ENCODE peak calls at places on chromosomes 3 and 15, in six cellular contexts. One of them, this sample, is unnamed.

GRCh38 chr15:68271854-68272471 is 5.6 kb upstream of the FEM1B start:
- DNase-seq in CD4-positive, alpha-beta memory T cell: no peak
- DNase-seq in NCI-H1417: no peak
- DNase-seq in CD8-positive, alpha-beta T cell: no peak
- DNase-seq in M059J: peak; percentile 93
- DNase-seq in activated CD8-positive, alpha-beta memory T cell treated with anti-CD3 and anti-CD28 coated beads for 1 hour: no peak
- DNase-seq in this sample: peak; percentile 71

GRCh38 chr3:5010706-5011554 is 31.7 kb downstream of the BHLHE40 start:
- DNase-seq in CD4-positive, alpha-beta memory T cell: peak; percentile 61
- DNase-seq in NCI-H1417: no peak
- DNase-seq in CD8-positive, alpha-beta T cell: no peak
- DNase-seq in M059J: no peak
- DNase-seq in activated CD8-positive, alpha-beta memory T cell treated with anti-CD3 and anti-CD28 coated beads for 1 hour: no peak
- DNase-seq in this sample: no peak

GRCh38 chr3:189167027-189167766 is 4.6 kb upstream of the TPRG1 start:
- DNase-seq in CD4-positive, alpha-beta memory T cell: no peak
- DNase-seq in NCI-H1417: peak; percentile 23
- DNase-seq in CD8-positive, alpha-beta T cell: no peak
- DNase-seq in M059J: peak; percentile 42
- DNase-seq in activated CD8-positive, alpha-beta memory T cell treated with anti-CD3 and anti-CD28 coated beads for 1 hour: no peak
- DNase-seq in this sample: no peak

GRCh38 chr15:44536298-44536961 is 517 bp upstream of the EIF3J start:
- DNase-seq in CD4-positive, alpha-beta memory T cell: no peak
- DNase-seq in NCI-H1417: no peak
- DNase-seq in CD8-positive, alpha-beta T cell: no peak
- DNase-seq in M059J: peak; percentile 88
- DNase-seq in activated CD8-positive, alpha-beta memory T cell treated with anti-CD3 and anti-CD28 coated beads for 1 hour: no peak
- DNase-seq in this sample: no peak

GRCh38 chr15:90029024-90029423 is 27.9 kb downstream of the ZNF710 start:
- DNase-seq in CD4-positive, alpha-beta memory T cell: no peak
- DNase-seq in NCI-H1417: no peak
- DNase-seq in CD8-positive, alpha-beta T cell: no peak
- DNase-seq in M059J: no peak
- DNase-seq in activated CD8-positive, alpha-beta memory T cell treated with anti-CD3 and anti-CD28 coated beads for 1 hour: no peak
- DNase-seq in this sample: no peak

GRCh38 chr15:48798319-48798718 is 12.6 kb downstream of the CEP152 start:
- DNase-seq in CD4-positive, alpha-beta memory T cell: no peak
- DNase-seq in NCI-H1417: peak; percentile 20
- DNase-seq in CD8-positive, alpha-beta T cell: no peak
- DNase-seq in M059J: no peak
- DNase-seq in activated CD8-positive, alpha-beta memory T cell treated with anti-CD3 and anti-CD28 coated beads for 1 hour: no peak
- DNase-seq in this sample: no peak

GRCh38 chr15:81939604-81940440 is 106.0 kb downstream of the MEX3B start:
- DNase-seq in CD4-positive, alpha-beta memory T cell: no peak
- DNase-seq in NCI-H1417: peak; percentile 50
- DNase-seq in CD8-positive, alpha-beta T cell: no peak
- DNase-seq in M059J: no peak
- DNase-seq in activated CD8-positive, alpha-beta memory T cell treated with anti-CD3 and anti-CD28 coated beads for 1 hour: no peak
- DNase-seq in this sample: no peak

GRCh38 chr3:10311710-10312109 is 9.2 kb downstream of the SEC13 start:
- DNase-seq in CD4-positive, alpha-beta memory T cell: no peak
- DNase-seq in NCI-H1417: no peak
- DNase-seq in CD8-positive, alpha-beta T cell: no peak
- DNase-seq in M059J: no peak
- DNase-seq in activated CD8-positive, alpha-beta memory T cell treated with anti-CD3 and anti-CD28 coated beads for 1 hour: no peak
- DNase-seq in this sample: no peak

GRCh38 chr15:64856429-64857145 is 14.9 kb downstream of the PLEKHO2 start:
- DNase-seq in CD4-positive, alpha-beta memory T cell: no peak
- DNase-seq in NCI-H1417: no peak
- DNase-seq in CD8-positive, alpha-beta T cell: no peak
- DNase-seq in M059J: peak; percentile 91
- DNase-seq in activated CD8-positive, alpha-beta memory T cell treated with anti-CD3 and anti-CD28 coated beads for 1 hour: no peak
- DNase-seq in this sample: no peak

GRCh38 chr3:31896643-31897433 is 84.2 kb downstream of the OSBPL10 start:
- DNase-seq in CD4-positive, alpha-beta memory T cell: no peak
- DNase-seq in NCI-H1417: no peak
- DNase-seq in CD8-positive, alpha-beta T cell: no peak
- DNase-seq in M059J: no peak
- DNase-seq in activated CD8-positive, alpha-beta memory T cell treated with anti-CD3 and anti-CD28 coated beads for 1 hour: no peak
- DNase-seq in this sample: no peak

GRCh38 chr3:56291244-56291680 is 177.0 kb downstream of the ERC2 start:
- DNase-seq in CD4-positive, alpha-beta memory T cell: no peak
- DNase-seq in NCI-H1417: no peak
- DNase-seq in CD8-positive, alpha-beta T cell: no peak
- DNase-seq in M059J: peak; percentile 69
- DNase-seq in activated CD8-positive, alpha-beta memory T cell treated with anti-CD3 and anti-CD28 coated beads for 1 hour: no peak
- DNase-seq in this sample: peak; percentile 69

GRCh38 chr3:193240850-193241706 is at the start of gene PLAAT1:
- DNase-seq in CD4-positive, alpha-beta memory T cell: no peak
- DNase-seq in NCI-H1417: peak; percentile 90
- DNase-seq in CD8-positive, alpha-beta T cell: no peak
- DNase-seq in M059J: peak; percentile 72
- DNase-seq in activated CD8-positive, alpha-beta memory T cell treated with anti-CD3 and anti-CD28 coated beads for 1 hour: no peak
- DNase-seq in this sample: peak; percentile 7

GRCh38 chr3:97479740-97480139 is 284.8 kb upstream of the ARL6 start:
- DNase-seq in CD4-positive, alpha-beta memory T cell: no peak
- DNase-seq in NCI-H1417: no peak
- DNase-seq in CD8-positive, alpha-beta T cell: no peak
- DNase-seq in M059J: no peak
- DNase-seq in activated CD8-positive, alpha-beta memory T cell treated with anti-CD3 and anti-CD28 coated beads for 1 hour: no peak
- DNase-seq in this sample: no peak

GRCh38 chr3:57041674-57042073 is 18.8 kb upstream of the SPATA12 start:
- DNase-seq in CD4-positive, alpha-beta memory T cell: no peak
- DNase-seq in NCI-H1417: no peak
- DNase-seq in CD8-positive, alpha-beta T cell: no peak
- DNase-seq in M059J: no peak
- DNase-seq in activated CD8-positive, alpha-beta memory T cell treated with anti-CD3 and anti-CD28 coated beads for 1 hour: no peak
- DNase-seq in this sample: no peak

GRCh38 chr15:99115300-99116215 is 10.7 kb downstream of the SYNM start:
- DNase-seq in CD4-positive, alpha-beta memory T cell: no peak
- DNase-seq in NCI-H1417: no peak
- DNase-seq in CD8-positive, alpha-beta T cell: no peak
- DNase-seq in M059J: no peak
- DNase-seq in activated CD8-positive, alpha-beta memory T cell treated with anti-CD3 and anti-CD28 coated beads for 1 hour: no peak
- DNase-seq in this sample: no peak

GRCh38 chr3:31361391-31362273 is 171.1 kb upstream of the STT3B start:
- DNase-seq in CD4-positive, alpha-beta memory T cell: no peak
- DNase-seq in NCI-H1417: no peak
- DNase-seq in CD8-positive, alpha-beta T cell: no peak
- DNase-seq in M059J: peak; percentile 88
- DNase-seq in activated CD8-positive, alpha-beta memory T cell treated with anti-CD3 and anti-CD28 coated beads for 1 hour: no peak
- DNase-seq in this sample: peak; percentile 39

GRCh38 chr15:99749386-99749785 is 16.1 kb upstream of the LYSMD4 start:
- DNase-seq in CD4-positive, alpha-beta memory T cell: no peak
- DNase-seq in NCI-H1417: no peak
- DNase-seq in CD8-positive, alpha-beta T cell: no peak
- DNase-seq in M059J: peak; percentile 11
- DNase-seq in activated CD8-positive, alpha-beta memory T cell treated with anti-CD3 and anti-CD28 coated beads for 1 hour: no peak
- DNase-seq in this sample: no peak

GRCh38 chr3:143150979-143151726 is 31.6 kb downstream of the CHST2 start:
- DNase-seq in CD4-positive, alpha-beta memory T cell: no peak
- DNase-seq in NCI-H1417: no peak
- DNase-seq in CD8-positive, alpha-beta T cell: no peak
- DNase-seq in M059J: no peak
- DNase-seq in activated CD8-positive, alpha-beta memory T cell treated with anti-CD3 and anti-CD28 coated beads for 1 hour: no peak
- DNase-seq in this sample: no peak

GRCh38 chr15:39341238-39341637 is 239.6 kb upstream of the THBS1 start:
- DNase-seq in CD4-positive, alpha-beta memory T cell: no peak
- DNase-seq in NCI-H1417: no peak
- DNase-seq in CD8-positive, alpha-beta T cell: no peak
- DNase-seq in M059J: no peak
- DNase-seq in activated CD8-positive, alpha-beta memory T cell treated with anti-CD3 and anti-CD28 coated beads for 1 hour: no peak
- DNase-seq in this sample: no peak

GRCh38 chr3:99532246-99532645 is 106.1 kb upstream of the COL8A1 start:
- DNase-seq in CD4-positive, alpha-beta memory T cell: no peak
- DNase-seq in NCI-H1417: peak; percentile 53
- DNase-seq in CD8-positive, alpha-beta T cell: no peak
- DNase-seq in M059J: peak; percentile 86
- DNase-seq in activated CD8-positive, alpha-beta memory T cell treated with anti-CD3 and anti-CD28 coated beads for 1 hour: no peak
- DNase-seq in this sample: peak; percentile 43

GRCh38 chr3:190862209-190863118 is at the start of gene GMNC:
- DNase-seq in CD4-positive, alpha-beta memory T cell: peak; percentile 34
- DNase-seq in NCI-H1417: peak; percentile 12
- DNase-seq in CD8-positive, alpha-beta T cell: no peak
- DNase-seq in M059J: peak; percentile 77
- DNase-seq in activated CD8-positive, alpha-beta memory T cell treated with anti-CD3 and anti-CD28 coated beads for 1 hour: no peak
- DNase-seq in this sample: peak; percentile 22

GRCh38 chr15:70474682-70475438 is 288.5 kb downstream of the UACA start:
- DNase-seq in CD4-positive, alpha-beta memory T cell: peak; percentile 66
- DNase-seq in NCI-H1417: no peak
- DNase-seq in CD8-positive, alpha-beta T cell: peak; percentile 45
- DNase-seq in M059J: peak; percentile 98
- DNase-seq in activated CD8-positive, alpha-beta memory T cell treated with anti-CD3 and anti-CD28 coated beads for 1 hour: no peak
- DNase-seq in this sample: peak; percentile 94

GRCh38 chr3:126126811-126127431 is 43.0 kb upstream of the SLC41A3 start:
- DNase-seq in CD4-positive, alpha-beta memory T cell: no peak
- DNase-seq in NCI-H1417: no peak
- DNase-seq in CD8-positive, alpha-beta T cell: no peak
- DNase-seq in M059J: no peak
- DNase-seq in activated CD8-positive, alpha-beta memory T cell treated with anti-CD3 and anti-CD28 coated beads for 1 hour: no peak
- DNase-seq in this sample: no peak

GRCh38 chr3:138609898-138610266 is 1.3 kb downstream of the FAIM start:
- DNase-seq in CD4-positive, alpha-beta memory T cell: no peak
- DNase-seq in NCI-H1417: no peak
- DNase-seq in CD8-positive, alpha-beta T cell: no peak
- DNase-seq in M059J: no peak
- DNase-seq in activated CD8-positive, alpha-beta memory T cell treated with anti-CD3 and anti-CD28 coated beads for 1 hour: no peak
- DNase-seq in this sample: no peak

GRCh38 chr3:171874251-171874679 is 31.1 kb downstream of the TMEM212 start:
- DNase-seq in CD4-positive, alpha-beta memory T cell: no peak
- DNase-seq in NCI-H1417: peak; percentile 9
- DNase-seq in CD8-positive, alpha-beta T cell: no peak
- DNase-seq in M059J: peak; percentile 98
- DNase-seq in activated CD8-positive, alpha-beta memory T cell treated with anti-CD3 and anti-CD28 coated beads for 1 hour: no peak
- DNase-seq in this sample: peak; percentile 92

GRCh38 chr15:26662226-26662750 is 110.6 kb downstream of the GABRB3 start:
- DNase-seq in CD4-positive, alpha-beta memory T cell: no peak
- DNase-seq in NCI-H1417: no peak
- DNase-seq in CD8-positive, alpha-beta T cell: no peak
- DNase-seq in M059J: no peak
- DNase-seq in activated CD8-positive, alpha-beta memory T cell treated with anti-CD3 and anti-CD28 coated beads for 1 hour: no peak
- DNase-seq in this sample: no peak

GRCh38 chr15:90097475-90097874 is 4.8 kb downstream of the IDH2 start:
- DNase-seq in CD4-positive, alpha-beta memory T cell: peak; percentile 89
- DNase-seq in NCI-H1417: no peak
- DNase-seq in CD8-positive, alpha-beta T cell: peak; percentile 66
- DNase-seq in M059J: no peak
- DNase-seq in activated CD8-positive, alpha-beta memory T cell treated with anti-CD3 and anti-CD28 coated beads for 1 hour: no peak
- DNase-seq in this sample: no peak

GRCh38 chr3:142152349-142152748 is 3.0 kb upstream of the TFDP2 start:
- DNase-seq in CD4-positive, alpha-beta memory T cell: no peak
- DNase-seq in NCI-H1417: no peak
- DNase-seq in CD8-positive, alpha-beta T cell: no peak
- DNase-seq in M059J: peak; percentile 20
- DNase-seq in activated CD8-positive, alpha-beta memory T cell treated with anti-CD3 and anti-CD28 coated beads for 1 hour: no peak
- DNase-seq in this sample: no peak

GRCh38 chr15:75148293-75148692 is 53.4 kb upstream of the C15orf39 start:
- DNase-seq in CD4-positive, alpha-beta memory T cell: no peak
- DNase-seq in NCI-H1417: no peak
- DNase-seq in CD8-positive, alpha-beta T cell: no peak
- DNase-seq in M059J: no peak
- DNase-seq in activated CD8-positive, alpha-beta memory T cell treated with anti-CD3 and anti-CD28 coated beads for 1 hour: no peak
- DNase-seq in this sample: no peak

GRCh38 chr3:140378571-140379340 is 299.1 kb upstream of the TRIM42 start:
- DNase-seq in CD4-positive, alpha-beta memory T cell: no peak
- DNase-seq in NCI-H1417: no peak
- DNase-seq in CD8-positive, alpha-beta T cell: no peak
- DNase-seq in M059J: peak; percentile 51
- DNase-seq in activated CD8-positive, alpha-beta memory T cell treated with anti-CD3 and anti-CD28 coated beads for 1 hour: no peak
- DNase-seq in this sample: no peak

GRCh38 chr15:70526221-70526973 is 237.0 kb downstream of the UACA start:
- DNase-seq in CD4-positive, alpha-beta memory T cell: no peak
- DNase-seq in NCI-H1417: peak; percentile 90
- DNase-seq in CD8-positive, alpha-beta T cell: peak; percentile 19
- DNase-seq in M059J: peak; percentile 95
- DNase-seq in activated CD8-positive, alpha-beta memory T cell treated with anti-CD3 and anti-CD28 coated beads for 1 hour: no peak
- DNase-seq in this sample: peak; percentile 76

GRCh38 chr3:37458162-37458895 is 283.9 kb upstream of the LRRFIP2 start:
- DNase-seq in CD4-positive, alpha-beta memory T cell: no peak
- DNase-seq in NCI-H1417: peak; percentile 17
- DNase-seq in CD8-positive, alpha-beta T cell: no peak
- DNase-seq in M059J: no peak
- DNase-seq in activated CD8-positive, alpha-beta memory T cell treated with anti-CD3 and anti-CD28 coated beads for 1 hour: no peak
- DNase-seq in this sample: no peak

GRCh38 chr3:36075491-36075890 is 304.8 kb upstream of the STAC start:
- DNase-seq in CD4-positive, alpha-beta memory T cell: no peak
- DNase-seq in NCI-H1417: no peak
- DNase-seq in CD8-positive, alpha-beta T cell: no peak
- DNase-seq in M059J: no peak
- DNase-seq in activated CD8-positive, alpha-beta memory T cell treated with anti-CD3 and anti-CD28 coated beads for 1 hour: no peak
- DNase-seq in this sample: no peak

GRCh38 chr15:67018451-67018850 is 47.0 kb upstream of the SMAD3 start:
- DNase-seq in CD4-positive, alpha-beta memory T cell: no peak
- DNase-seq in NCI-H1417: no peak
- DNase-seq in CD8-positive, alpha-beta T cell: no peak
- DNase-seq in M059J: no peak
- DNase-seq in activated CD8-positive, alpha-beta memory T cell treated with anti-CD3 and anti-CD28 coated beads for 1 hour: no peak
- DNase-seq in this sample: no peak

GRCh38 chr3:157443873-157444770 is 7.5 kb downstream of the PTX3 start:
- DNase-seq in CD4-positive, alpha-beta memory T cell: no peak
- DNase-seq in NCI-H1417: no peak
- DNase-seq in CD8-positive, alpha-beta T cell: no peak
- DNase-seq in M059J: no peak
- DNase-seq in activated CD8-positive, alpha-beta memory T cell treated with anti-CD3 and anti-CD28 coated beads for 1 hour: no peak
- DNase-seq in this sample: peak; percentile 56

GRCh38 chr3:158747417-158747816 is 15.2 kb upstream of the RARRES1 start:
- DNase-seq in CD4-positive, alpha-beta memory T cell: no peak
- DNase-seq in NCI-H1417: no peak
- DNase-seq in CD8-positive, alpha-beta T cell: no peak
- DNase-seq in M059J: no peak
- DNase-seq in activated CD8-positive, alpha-beta memory T cell treated with anti-CD3 and anti-CD28 coated beads for 1 hour: no peak
- DNase-seq in this sample: no peak

This sample was measured in skeletal muscle cell.